ENCODE peak calls at places on chromosome 4, in seven cellular contexts. N, V, Q, D, R, F and L are unnamed samples.
A peak's percentile ranks its signal among the peaks of the same experiment; 100 is the strongest.

GRCh38 chr4:176778491-176778890 is 14.2 kb downstream of the VEGFC start:
- DNase-seq in D (no peak), F (no peak), V (no peak), Q (no peak), R (no peak), N (no peak), L (no peak)

GRCh38 chr4:99201687-99202086 is 17.4 kb downstream of the ADH6 start:
- DNase-seq in D (no peak), V (no peak), F (no peak), R (no peak), N (no peak), Q (no peak), L (no peak)

GRCh38 chr4:56181140-56181950 is 205.9 kb downstream of the AASDH start:
- DNase-seq in D (peak; percentile 7), R (no peak), V (no peak), N (no peak), F (no peak), Q (no peak), L (no peak)

GRCh38 chr4:183249854-183250253 is 70.2 kb downstream of the CLDN22 start:
- DNase-seq in Q (no peak), D (peak; percentile 15), F (no peak), R (peak; percentile 57), N (no peak), V (no peak), L (peak; percentile 17)

GRCh38 chr4:187183351-187183750 is 459.7 kb upstream of the FAT1 start:
- DNase-seq in F (no peak), N (no peak), R (no peak), V (no peak), D (no peak), Q (no peak), L (no peak)

GRCh38 chr4:19850909-19851308 is 400.8 kb upstream of the SLIT2 start:
- DNase-seq in R (no peak), V (no peak), D (no peak), Q (peak; percentile 52), N (no peak), F (no peak), L (no peak)

GRCh38 chr4:22338806-22339205 is 177.1 kb downstream of the ADGRA3 start:
- DNase-seq in N (no peak), F (no peak), Q (no peak), R (no peak), D (no peak), V (no peak), L (no peak)

GRCh38 chr4:73704314-73705055 is 35.9 kb upstream of the CXCL8 start:
- DNase-seq in R (no peak), V (no peak), F (no peak), N (peak; percentile 67), Q (peak; percentile 95), D (no peak), L (no peak)

GRCh38 chr4:144583658-144584057 is 62.3 kb upstream of the HHIP start:
- DNase-seq in N (no peak), R (no peak), D (no peak), Q (no peak), F (no peak), V (no peak), L (no peak)

GRCh38 chr4:149173241-149174013 is 642.2 kb downstream of the IQCM start:
- DNase-seq in R (no peak), Q (no peak), N (no peak), V (no peak), F (no peak), D (no peak), L (no peak)

GRCh38 chr4:173420324-173420752 is 21.4 kb upstream of the SCRG1 start:
- DNase-seq in F (no peak), V (no peak), Q (no peak), D (no peak), N (no peak), R (peak; percentile 34), L (peak; percentile 24)

GRCh38 chr4:37762294-37763163 is 64.0 kb upstream of the PGM2 start:
- DNase-seq in Q (no peak), F (no peak), D (peak; percentile 5), N (no peak), R (no peak), V (no peak), L (no peak)

GRCh38 chr4:5893013-5893580 is at the start of gene CRMP1:
- DNase-seq in Q (no peak), V (no peak), R (peak; percentile 97), N (no peak), F (no peak), D (no peak), L (no peak)

GRCh38 chr4:5798447-5798846 is 87.4 kb downstream of the EVC start:
- DNase-seq in Q (no peak), F (no peak), V (no peak), N (no peak), D (no peak), R (no peak), L (no peak)

GRCh38 chr4:83503974-83504373 is 19.1 kb upstream of the ABRAXAS1 start:
- DNase-seq in R (no peak), V (no peak), F (no peak), D (no peak), N (no peak), Q (no peak), L (no peak)

GRCh38 chr4:74946196-74946595 is 13.3 kb downstream of the PARM1 start:
- DNase-seq in Q (no peak), D (no peak), N (no peak), F (no peak), R (no peak), V (no peak), L (no peak)

GRCh38 chr4:138775890-138776289 is 239.7 kb upstream of the NOCT start:
- DNase-seq in V (no peak), Q (no peak), D (no peak), N (no peak), R (no peak), F (no peak), L (peak; percentile 18)

GRCh38 chr4:53321151-53321987 is 44.5 kb downstream of the SCFD2 start:
- DNase-seq in V (no peak), D (no peak), R (no peak), F (no peak), N (no peak), Q (peak; percentile 29), L (no peak)

GRCh38 chr4:47692691-47693090 is 145.2 kb downstream of the CORIN start:
- DNase-seq in V (no peak), Q (no peak), R (no peak), F (no peak), D (no peak), N (no peak), L (no peak)

GRCh38 chr4:26583538-26583864 is 383 bp upstream of the TBC1D19 start:
- DNase-seq in Q (no peak), D (no peak), V (no peak), F (no peak), N (no peak), R (no peak), L (no peak)

GRCh38 chr4:40265910-40266274 is 69.1 kb downstream of the RHOH start:
- DNase-seq in Q (no peak), V (no peak), R (no peak), N (no peak), F (no peak), D (no peak), L (no peak)